ENCODE peak calls at places on chromosomes 11 and 22, in seven cellular contexts. S is GM23338, Z is cardiac muscle cell, T is brain microvascular endothelial cell, M is H9, R is HL-60, A is transverse colon. N is an unnamed sample. For H3K27me3, the result is how much of the 10 kb centered on the place peaks cover.

GRCh38 chr22:22939537-22940368 is 52.1 kb downstream of the IGLL5 start:
- DNase-seq in M (no peak), S (no peak), R (no peak), A (peak), Z (no peak), T (no peak), N (no peak)

GRCh38 chr11:127966821-127967220 is 620.5 kb downstream of the ETS1 start:
- DNase-seq in R (no peak), T (no peak), Z (no peak), S (no peak), M (no peak), A (no peak), N (no peak)

GRCh38 chr22:40951795-40952602 is 821 bp downstream of the RBX1 start:
- DNase-seq in M (no peak), S (peak), Z (no peak), A (no peak), R (no peak), T (no peak), N (no peak)

GRCh38 chr11:26201411-26201810 is 130.5 kb upstream of the ANO3 start:
- DNase-seq in M (no peak), A (no peak), S (no peak), T (peak), Z (no peak), R (no peak), N (no peak)

GRCh38 chr11:92697461-92698314 is 271.8 kb upstream of the MTNR1B start:
- DNase-seq in A (no peak), T (no peak), S (no peak), M (no peak), R (no peak), Z (no peak), N (no peak)

GRCh38 chr11:93704237-93704636 is 37.1 kb downstream of the TAF1D start:
- DNase-seq in Z (no peak), R (no peak), A (no peak), M (no peak), S (peak), T (no peak), N (no peak)

GRCh38 chr22:41831383-41831782 is 1.5 kb upstream of the SREBF2 start:
- DNase-seq in R (no peak), A (no peak), M (no peak), T (no peak), S (no peak), Z (no peak), N (no peak)

GRCh38 chr11:132862918-132863317 is 669.4 kb downstream of the OPCML start:
- DNase-seq in R (no peak), Z (no peak), M (no peak), S (no peak), T (no peak), A (no peak), N (no peak)

GRCh38 chr11:27184458-27185312 is 144.1 kb downstream of the BBOX1 start:
- DNase-seq in R (no peak), S (no peak), T (no peak), Z (no peak), M (no peak), A (no peak), N (no peak)

GRCh38 chr22:25109878-25110595 is 89.6 kb upstream of the CRYBB3 start:
- DNase-seq in R (no peak), T (no peak), S (no peak), M (no peak), Z (no peak), A (no peak), N (no peak)

GRCh38 chr11:62665075-62665629 is at the start of the genes C11orf98 and CSKMT:
- DNase-seq in M (peak), T (peak), Z (peak), A (peak), R (peak), S (peak), N (peak)

GRCh38 chr11:17165247-17165890 is 42.4 kb downstream of the PIK3C2A start:
- DNase-seq in S (no peak), M (no peak), Z (no peak), T (no peak), A (no peak), R (no peak), N (no peak)

GRCh38 chr11:47184711-47185304 is 1.4 kb downstream of the PACSIN3 start:
- DNase-seq in Z (no peak), S (peak), T (no peak), R (no peak), M (no peak), A (no peak), N (no peak)

GRCh38 chr11:13669544-13670488 is 1.3 kb downstream of the FAR1 start:
- DNase-seq in M (no peak), T (no peak), Z (no peak), S (no peak), A (no peak), R (peak), N (no peak)

GRCh38 chr11:107183963-107184362 is 165.7 kb upstream of the GUCY1A2 start:
- DNase-seq in M (no peak), T (no peak), S (no peak), A (no peak), Z (no peak), R (no peak), N (no peak)

GRCh38 chr11:126834149-126834548 is 166.4 kb downstream of the KIRREL3 start:
- DNase-seq in S (no peak), R (no peak), T (peak), M (no peak), Z (no peak), A (no peak), N (no peak)

GRCh38 chr22:40932396-40932795 is 18.8 kb upstream of the RBX1 start:
- DNase-seq in R (no peak), Z (no peak), S (no peak), A (no peak), M (no peak), T (no peak), N (no peak)

GRCh38 chr11:130785376-130786110 is 130.7 kb downstream of the SNX19 start:
- DNase-seq in S (peak), A (no peak), M (no peak), T (peak), R (no peak), Z (no peak), N (no peak)

GRCh38 chr11:86688398-86689179 is 16.2 kb upstream of the ME3 start:
- DNase-seq in Z (no peak), T (peak), R (no peak), M (no peak), S (no peak), A (no peak), N (no peak)

GRCh38 chr22:46139895-46140350 is 10.4 kb upstream of the PPARA start:
- DNase-seq in A (no peak), M (no peak), S (no peak), Z (no peak), T (no peak), R (no peak), N (no peak)

GRCh38 chr11:123448798-123449197 is 18.7 kb downstream of the GRAMD1B start:
- DNase-seq in S (no peak), R (no peak), Z (no peak), T (no peak), M (no peak), A (no peak), N (no peak)

GRCh38 chr22:49300241-49300640 is 527.4 kb downstream of the BRD1 start:
- DNase-seq in A (no peak), M (peak), S (no peak), Z (no peak), T (no peak), R (no peak), N (no peak)

GRCh38 chr22:50398698-50399648 is 55.8 kb downstream of the PPP6R2 start:
- DNase-seq in M (no peak), S (no peak), A (no peak), R (no peak), T (no peak), Z (no peak), N (no peak)

GRCh38 chr11:31761636-31762035 is 49.5 kb downstream of the PAX6 start:
- DNase-seq in A (no peak), R (no peak), T (no peak), Z (no peak), M (no peak), S (no peak), N (no peak)

GRCh38 chr11:44853674-44854073 is 97.0 kb downstream of the TP53I11 start:
- DNase-seq in M (no peak), A (no peak), T (no peak), R (no peak), S (no peak), Z (no peak), N (no peak)

GRCh38 chr11:488062-488461 is 19.0 kb downstream of the RNH1 start:
- DNase-seq in Z (no peak), M (no peak), T (no peak), R (no peak), S (no peak), A (no peak), N (no peak)

GRCh38 chr11:24155792-24156191 is 341.1 kb upstream of the LUZP2 start:
- DNase-seq in R (no peak), T (no peak), Z (no peak), A (no peak), M (peak), S (peak), N (no peak)

GRCh38 chr11:44575288-44575672 is 9.8 kb downstream of the CD82 start:
- DNase-seq in Z (no peak), M (no peak), T (peak), R (no peak), S (no peak), A (no peak), N (no peak)

GRCh38 chr11:78207532-78208256 is 19.0 kb downstream of the USP35 start:
- DNase-seq in R (no peak), A (no peak), S (no peak), M (no peak), T (no peak), Z (no peak), N (no peak)

GRCh38 chr11:88508808-88509581 is 171.5 kb upstream of the CTSC start:
- DNase-seq in M (peak), Z (peak), A (peak), S (peak), R (no peak), T (no peak), N (no peak)

GRCh38 chr11:34653851-34654490 is 33.1 kb downstream of the EHF start:
- DNase-seq in M (no peak), S (no peak), A (peak), T (peak), Z (no peak), R (peak), N (no peak)

GRCh38 chr11:14500181-14500651 is 605 bp upstream of the COPB1 start:
- DNase-seq in T (peak), A (peak), S (peak), M (no peak), Z (peak), R (no peak), N (no peak)

GRCh38 chr11:131993291-131993690 is 622.9 kb downstream of the NTM start:
- DNase-seq in S (no peak), Z (no peak), M (no peak), T (no peak), R (no peak), A (no peak), N (no peak)

GRCh38 chr11:56845121-56845732 is 96.7 kb upstream of the OR9G4 start:
- DNase-seq in Z (no peak), R (no peak), M (no peak), T (no peak), A (no peak), S (no peak), N (no peak)

GRCh38 chr11:56843816-56844215 is 95.3 kb upstream of the OR9G4 start:
- DNase-seq in R (no peak), S (no peak), A (no peak), Z (no peak), M (no peak), T (no peak), N (no peak)

GRCh38 chr11:56846631-56847400 is 98.3 kb upstream of the OR9G4 start:
- DNase-seq in T (no peak), Z (no peak), S (no peak), M (no peak), R (no peak), A (no peak), N (no peak)

GRCh38 chr11:56841210-56841810 is 92.8 kb upstream of the OR9G4 start:
- DNase-seq in S (peak), Z (peak), R (peak), T (peak), M (peak), A (peak), N (no peak)

GRCh38 chr11:56842829-56843794 is 94.6 kb upstream of the OR9G4 start:
- DNase-seq in S (no peak), Z (no peak), T (no peak), M (no peak), R (no peak), A (no peak), N (no peak)
- H3K27ac ChIP-seq in S (no peak), Z (no peak), T (no peak), M (no peak), R (no peak), A (no peak), N (no peak)

GRCh38 chr11:119612814-119613213 is 116.2 kb downstream of the NECTIN1 start:
- DNase-seq in M (no peak), R (no peak), Z (no peak), S (no peak), T (no peak), A (no peak), N (no peak)
- TF ChIP-seq CTCF in M (no peak), R (no peak), Z (no peak), S (no peak), T (no peak), A (no peak), N (no peak)

DNA sequence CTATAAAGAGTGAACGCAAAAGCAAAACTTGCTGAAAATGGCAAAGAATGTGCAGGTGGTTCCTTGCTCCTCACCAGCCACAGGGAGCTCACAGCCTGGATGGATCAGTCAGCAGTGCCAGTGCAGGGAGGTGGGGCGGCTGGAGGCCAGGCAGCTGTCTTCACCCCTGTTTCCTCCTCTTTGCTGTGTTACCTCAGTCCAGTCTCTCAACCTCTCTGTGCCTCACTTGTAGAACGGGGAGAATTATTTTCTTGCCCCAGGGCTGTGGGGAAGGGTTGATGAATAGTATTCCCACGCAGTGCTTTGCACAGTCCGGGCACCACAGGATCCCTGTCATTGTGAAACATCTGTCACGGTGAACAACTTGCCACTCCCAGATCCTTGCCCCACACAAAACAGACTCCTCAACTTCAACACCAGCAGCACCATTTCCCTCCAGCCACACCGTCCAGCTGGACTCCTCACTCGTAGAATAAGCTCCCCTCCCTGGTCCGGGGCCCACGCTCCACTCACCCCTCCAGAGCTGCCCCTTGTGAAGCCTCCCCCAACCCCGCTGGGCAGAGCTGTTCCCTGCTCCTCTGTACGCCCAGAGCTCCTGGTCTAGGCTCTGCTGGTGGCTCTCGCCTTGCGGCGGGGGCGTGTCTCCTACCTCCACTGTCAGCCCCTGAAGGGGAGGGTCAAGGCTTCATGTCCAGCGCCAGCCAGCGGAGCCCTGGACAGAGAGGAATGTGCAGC is 27.7 kb downstream of the MPPED1 start:
- DNase-seq in A (no peak), Z (no peak), T (no peak), S (no peak), M (no peak), R (no peak), N (no peak)
- H3K27me3 ChIP-seq in A (under half), Z (under half), T (under half), S (under half), M (under half), R (under half), N (under half)

GRCh38 chr11:129321076-129321475 is 54.6 kb upstream of the BARX2 start:
- DNase-seq in S (no peak), M (no peak), A (no peak), Z (no peak), R (no peak), T (no peak), N (no peak)

GRCh38 chr11:129323896-129324522 is 51.6 kb upstream of the BARX2 start:
- DNase-seq in A (peak), Z (no peak), R (peak), S (no peak), M (no peak), T (no peak), N (no peak)

GRCh38 chr11:129326921-129327320 is 48.7 kb upstream of the BARX2 start:
- DNase-seq in R (no peak), Z (no peak), M (no peak), T (no peak), A (no peak), S (no peak), N (no peak)

GRCh38 chr11:129322941-129323340 is 52.7 kb upstream of the BARX2 start:
- DNase-seq in S (no peak), M (peak), T (no peak), A (no peak), R (no peak), Z (no peak), N (no peak)

GRCh38 chr11:129324533-129325175 is 51.0 kb upstream of the BARX2 start:
- DNase-seq in Z (no peak), T (no peak), M (no peak), S (no peak), A (peak), R (no peak), N (no peak)
- H3K27ac ChIP-seq in Z (no peak), T (no peak), M (no peak), S (no peak), A (peak), R (peak), N (peak)

GRCh38 chr11:61290905-61291690 is 4.0 kb downstream of the VWCE start:
- DNase-seq in R (no peak), T (no peak), S (peak), Z (no peak), M (peak), A (no peak), N (no peak)
- TF ChIP-seq CTCF in R (no peak), T (peak), S (peak), Z (peak), M (peak), A (no peak), N (no peak)

N was measured in esophagus squamous epithelium.